ENCODE peak calls at places on chromosomes 1 and 21, in five cellular contexts. B is CD8-positive, alpha-beta T cell; T is AG04450; Y is astrocyte of the spinal cord; K is foreskin fibroblast. S is an unnamed sample.

GRCh38 chr21:17725339-17725738 is 93.8 kb downstream of the C21orf91 start:
- DNase-seq in K (no peak), Y (no peak), B (no peak), T (no peak), S (no peak)

GRCh38 chr1:116514708-116515525 is 55.9 kb downstream of the CD58 start:
- DNase-seq in K (peak; percentile 19), T (no peak), B (peak; percentile 28), Y (peak; percentile 43), S (no peak)

GRCh38 chr1:198449281-198449680 is 91.2 kb downstream of the ATP6V1G3 start:
- DNase-seq in T (no peak), K (no peak), B (no peak), Y (no peak), S (no peak)

GRCh38 chr1:234531181-234532132 is 52.5 kb upstream of the TARBP1 start:
- DNase-seq in K (peak; percentile 74), B (no peak), T (no peak), Y (peak; percentile 82), S (no peak)

GRCh38 chr21:46092026-46092764 is 5.7 kb upstream of the COL6A2 start:
- DNase-seq in T (peak; percentile 96), K (peak; percentile 98), B (no peak), Y (peak; percentile 97), S (no peak)

GRCh38 chr1:182984621-182985020 is 31.7 kb upstream of the SHCBP1L start:
- DNase-seq in B (no peak), K (peak; percentile 16), T (no peak), Y (no peak), S (no peak)

GRCh38 chr1:93707956-93708355 is 26.3 kb upstream of the BCAR3 start:
- DNase-seq in T (no peak), Y (no peak), B (no peak), K (no peak), S (no peak)

GRCh38 chr1:37438037-37438970 is 36.1 kb upstream of the ZC3H12A start:
- DNase-seq in K (no peak), B (no peak), Y (no peak), T (no peak), S (no peak)

GRCh38 chr1:154752273-154753030 is 117.6 kb downstream of the KCNN3 start:
- DNase-seq in B (no peak), Y (no peak), T (no peak), K (no peak), S (no peak)

GRCh38 chr1:160741092-160741501 is 2.0 kb downstream of the SLAMF7 start:
- DNase-seq in K (no peak), T (no peak), Y (no peak), B (no peak), S (no peak)

GRCh38 chr1:12677565-12677964 is 33.7 kb downstream of the AADACL4 start:
- DNase-seq in Y (no peak), B (no peak), K (no peak), T (no peak), S (no peak)

GRCh38 chr1:6093611-6094010 is 47.9 kb downstream of the KCNAB2 start:
- DNase-seq in K (no peak), Y (no peak), B (no peak), T (no peak), S (no peak)

GRCh38 chr1:160128636-160129035 is 13.1 kb downstream of the ATP1A2 start:
- DNase-seq in Y (no peak), T (no peak), B (no peak), K (no peak), S (no peak)

GRCh38 chr21:35106246-35106835 is 57.2 kb upstream of the RUNX1 start:
- DNase-seq in Y (no peak), K (no peak), T (no peak), B (no peak), S (no peak)

GRCh38 chr1:110976089-110976488 is 12.4 kb upstream of the LRIF1 start:
- DNase-seq in K (no peak), Y (no peak), T (no peak), B (no peak), S (no peak)

GRCh38 chr1:183896466-183897026 is 91.6 kb downstream of the RGL1 start:
- DNase-seq in T (no peak), B (no peak), K (no peak), Y (peak; percentile 74), S (no peak)

GRCh38 chr21:41947596-41948403 is 6.0 kb downstream of the C2CD2 start:
- DNase-seq in Y (peak; percentile 42), K (peak; percentile 86), B (no peak), T (no peak), S (no peak)

GRCh38 chr1:245715291-245715701 is 560.5 kb downstream of the KIF26B start:
- DNase-seq in K (no peak), B (no peak), T (no peak), Y (peak; percentile 18), S (no peak)

GRCh38 chr1:227712648-227713047 is 22.5 kb downstream of the JMJD4 start:
- DNase-seq in T (no peak), B (no peak), K (no peak), Y (no peak), S (no peak)

GRCh38 chr1:234823191-234824176 is 213.5 kb upstream of the IRF2BP2 start:
- DNase-seq in K (no peak), T (no peak), Y (no peak), B (no peak), S (no peak)

GRCh38 chr1:92184632-92185031 is 33.1 kb upstream of the C1orf146 start:
- DNase-seq in B (no peak), T (peak; percentile 41), K (peak; percentile 79), Y (peak; percentile 83), S (no peak)

GRCh38 chr21:45328198-45329087 is 40.7 kb upstream of the POFUT2 start:
- DNase-seq in B (no peak), T (no peak), Y (no peak), K (no peak), S (no peak)

GRCh38 chr21:38244885-38245869 is 11.6 kb upstream of the KCNJ15 start:
- DNase-seq in Y (peak; percentile 99), K (peak; percentile 95), B (no peak), T (peak; percentile 74), S (no peak)

GRCh38 chr1:41856361-41857285 is 62.1 kb downstream of the HIVEP3 start:
- DNase-seq in B (no peak), Y (peak; percentile 69), T (no peak), K (no peak), S (no peak)

GRCh38 chr1:247904122-247904521 is 8.7 kb downstream of the OR2W3 start:
- DNase-seq in Y (no peak), B (no peak), T (no peak), K (no peak), S (no peak)

DNA sequence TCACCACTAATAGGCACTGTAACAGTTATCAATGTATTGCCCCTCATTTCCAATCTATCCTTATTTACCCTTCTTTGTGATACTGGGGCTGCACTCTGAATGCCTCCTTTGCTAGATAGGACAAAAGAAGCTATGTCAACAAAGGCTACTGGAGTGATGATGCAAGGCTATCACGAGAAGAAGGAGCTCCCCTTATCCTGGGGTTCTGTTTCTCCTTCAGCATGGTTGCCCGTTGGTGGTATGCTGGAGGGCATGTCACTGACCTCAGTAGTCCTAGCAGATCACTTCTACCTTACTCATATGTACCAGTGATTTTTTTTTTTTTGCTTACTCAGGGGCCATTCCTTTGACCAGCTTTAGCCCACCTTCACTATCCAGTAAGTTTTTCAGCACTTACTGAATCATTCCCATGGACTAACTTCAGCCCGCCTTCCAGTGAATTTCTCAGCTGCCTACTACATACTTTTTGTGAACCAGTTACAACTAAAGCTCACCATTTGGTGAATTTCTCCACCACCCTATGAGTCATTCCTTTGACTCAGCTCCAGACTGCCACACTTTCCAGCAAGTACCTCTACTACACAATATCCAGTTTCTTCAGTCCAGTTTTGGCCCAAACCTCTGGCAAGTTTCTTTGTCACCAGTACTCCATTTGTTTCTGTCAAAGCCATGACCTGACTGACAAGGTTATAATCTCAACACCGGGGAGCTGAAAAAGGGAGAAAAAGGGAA is 944.5 kb downstream of the KCNT2 start:
- DNase-seq in B (no peak), T (peak; percentile 67), Y (peak; percentile 84), K (peak; percentile 92), S (no peak)
- TF ChIP-seq CTCF in B (no peak), T (no peak), Y (no peak), K (no peak), S (no peak)

GRCh38 chr1:118204648-118205047 is 19.6 kb upstream of the SPAG17 start:
- DNase-seq in K (peak; percentile 4), T (no peak), B (no peak), Y (no peak), S (no peak)
- TF ChIP-seq CTCF in K (no peak), T (no peak), B (no peak), Y (no peak), S (no peak)

GRCh38 chr1:192702212-192702993 is 66.5 kb downstream of the RGS13 start:
- DNase-seq in K (peak; percentile 77), Y (peak; percentile 67), B (no peak), T (peak; percentile 37), S (no peak)

GRCh38 chr1:192697771-192698170 is 61.8 kb downstream of the RGS13 start:
- DNase-seq in B (no peak), T (no peak), K (no peak), Y (no peak), S (no peak)

GRCh38 chr1:192703283-192704206 is 67.6 kb downstream of the RGS13 start:
- DNase-seq in B (no peak), K (no peak), T (no peak), Y (no peak), S (no peak)

GRCh38 chr1:192698731-192699130 is 62.8 kb downstream of the RGS13 start:
- DNase-seq in Y (no peak), K (no peak), T (no peak), B (no peak), S (no peak)

GRCh38 chr1:192700834-192701271 is 64.9 kb downstream of the RGS13 start:
- DNase-seq in Y (peak; percentile 89), T (peak; percentile 82), K (peak; percentile 89), B (no peak), S (no peak)
- TF ChIP-seq CTCF in Y (no peak), T (no peak), K (no peak), B (no peak), S (no peak)

DNA sequence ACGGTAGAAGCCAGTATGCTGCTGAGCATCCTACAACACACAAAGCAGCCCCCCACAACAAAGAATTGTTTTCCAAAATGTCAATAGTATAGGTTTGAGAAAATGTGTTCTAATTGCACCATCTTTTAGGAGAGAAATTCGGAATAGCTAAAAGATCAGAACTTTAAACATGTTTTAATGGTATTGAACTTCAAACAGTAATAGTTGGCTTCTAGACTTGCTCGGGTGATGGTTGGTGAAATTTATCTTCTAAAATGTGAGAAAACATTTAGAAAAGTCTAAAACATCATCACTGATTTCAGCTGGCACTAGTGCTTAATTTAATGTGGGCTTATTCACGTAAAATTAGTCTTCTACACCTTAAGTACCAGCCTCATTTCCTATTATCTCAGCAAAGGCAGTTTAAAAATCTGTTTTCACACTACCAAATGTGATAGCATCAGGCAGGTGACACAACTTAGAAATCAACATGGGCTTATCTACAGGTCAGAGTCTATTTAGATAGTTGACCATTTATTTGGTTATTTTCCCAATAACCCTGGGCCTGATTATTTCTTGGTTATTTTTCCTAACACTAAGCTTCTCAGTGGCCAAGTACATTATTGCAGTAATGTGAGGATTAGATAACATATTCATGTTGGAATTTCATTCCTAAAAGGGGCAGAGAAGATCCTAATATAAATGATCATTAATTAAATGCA is 399.3 kb upstream of the PKN2 start:
- DNase-seq in T (no peak), B (no peak), Y (no peak), K (no peak), S (no peak)
- TF ChIP-seq CTCF in T (no peak), B (no peak), Y (no peak), K (no peak), S (no peak)

DNA sequence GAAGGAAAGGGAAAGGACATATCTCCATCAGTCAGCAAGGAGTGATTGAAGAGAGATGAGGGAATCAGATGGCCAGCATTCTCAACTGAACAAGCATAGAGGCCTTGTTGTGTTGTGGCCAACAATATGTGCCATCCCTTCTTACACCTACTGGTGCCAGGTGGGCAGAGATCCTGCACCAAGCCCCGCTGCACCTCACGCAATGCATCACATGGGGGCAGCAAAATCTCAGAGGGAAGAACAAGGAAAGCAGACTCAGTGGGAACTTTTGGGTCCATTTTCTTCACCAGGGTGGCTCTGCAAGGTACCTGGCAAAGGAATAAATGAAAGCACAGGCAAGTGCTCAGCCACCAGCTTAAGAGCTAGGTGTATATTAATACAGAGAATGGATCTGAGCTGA is 33.2 kb downstream of the HSD3B2 start:
- DNase-seq in T (no peak), B (no peak), Y (no peak), K (no peak), S (no peak)
- TF ChIP-seq CTCF in T (no peak), B (no peak), Y (peak; percentile 10), K (no peak), S (peak; percentile 19)